ENCODE peak calls at places on chromosome 5, in six cellular contexts. One of them, this sample, is unnamed.

GRCh38 chr5:56513141-56513540 is 280.0 kb upstream of the ANKRD55 start:
- DNase-seq in RPMI7951: no peak
- DNase-seq in T follicular helper cell: no peak
- DNase-seq in left kidney: no peak
- DNase-seq in spleen: no peak
- DNase-seq in GF-D8: no peak
- DNase-seq in this sample: no peak

GRCh38 chr5:51279983-51280382 is 103.3 kb upstream of the ISL1 start:
- DNase-seq in RPMI7951: no peak
- DNase-seq in T follicular helper cell: no peak
- DNase-seq in left kidney: peak
- DNase-seq in spleen: no peak
- DNase-seq in GF-D8: no peak
- DNase-seq in this sample: no peak

GRCh38 chr5:82164957-82165698 is 113.0 kb downstream of the RPS23 start:
- DNase-seq in RPMI7951: peak
- DNase-seq in T follicular helper cell: no peak
- DNase-seq in left kidney: peak
- DNase-seq in spleen: no peak
- DNase-seq in GF-D8: no peak
- DNase-seq in this sample: peak

GRCh38 chr5:6644841-6645240 is 11.6 kb downstream of the SRD5A1 start:
- DNase-seq in RPMI7951: peak
- DNase-seq in T follicular helper cell: no peak
- DNase-seq in left kidney: no peak
- DNase-seq in spleen: no peak
- DNase-seq in GF-D8: no peak
- DNase-seq in this sample: no peak

GRCh38 chr5:145941096-145941676 is 4.8 kb downstream of the SH3RF2 start:
- DNase-seq in RPMI7951: no peak
- DNase-seq in T follicular helper cell: no peak
- DNase-seq in left kidney: no peak
- DNase-seq in spleen: no peak
- DNase-seq in GF-D8: peak
- DNase-seq in this sample: no peak

GRCh38 chr5:6548752-6549151 is 84.1 kb downstream of the NSUN2 start:
- DNase-seq in RPMI7951: no peak
- DNase-seq in T follicular helper cell: no peak
- DNase-seq in left kidney: no peak
- DNase-seq in spleen: no peak
- DNase-seq in GF-D8: no peak
- DNase-seq in this sample: no peak

GRCh38 chr5:31638286-31638685 is 645 bp upstream of the PDZD2 start:
- DNase-seq in RPMI7951: peak
- DNase-seq in T follicular helper cell: no peak
- DNase-seq in left kidney: no peak
- DNase-seq in spleen: no peak
- DNase-seq in GF-D8: no peak
- DNase-seq in this sample: no peak

GRCh38 chr5:149605998-149606721 is 24.9 kb downstream of the ARHGEF37 start:
- DNase-seq in RPMI7951: peak
- DNase-seq in T follicular helper cell: no peak
- DNase-seq in left kidney: no peak
- DNase-seq in spleen: no peak
- DNase-seq in GF-D8: no peak
- DNase-seq in this sample: peak

GRCh38 chr5:20331826-20332225 is 343.8 kb upstream of the CDH18 start:
- DNase-seq in RPMI7951: no peak
- DNase-seq in T follicular helper cell: no peak
- DNase-seq in left kidney: no peak
- DNase-seq in spleen: no peak
- DNase-seq in GF-D8: no peak
- DNase-seq in this sample: no peak